ENCODE peak calls at places on chromosomes 2 and 18, in nine cellular contexts. O is astrocyte of the cerebellum; E is activated CD4-positive, alpha-beta T cell treated with anti-CD3 and anti-CD28 coated beads for 36 hours; B is ELF-1; A is NCI-H446 treated with DMSO at 0.1 percent for 48 hours; P is neural progenitor cell; T is stimulated activated naive B cell treated with anti-CD40 and anti-IgM and Interleukin-4, amounts not matched to agents 10 μg/mL and 1 μg/mL and 100 μg/mL, for 72 hours; F is T follicular helper cell; G is H9. I is an unnamed sample.
A peak's percentile ranks its signal among the peaks of the same experiment; 100 is the strongest.

GRCh38 chr2:113863166-113863565 is 26.7 kb upstream of the ACTR3 start:
- DNase-seq in O (no peak), E (no peak), B (no peak), A (no peak), P (no peak), T (no peak), F (no peak), G (no peak), I (no peak)

GRCh38 chr2:25176138-25176537 is 7.8 kb upstream of the POMC start:
- DNase-seq in O (no peak), E (no peak), B (no peak), A (no peak), P (no peak), T (no peak), F (no peak), G (no peak), I (no peak)

GRCh38 chr2:105786231-105787230 is 41.8 kb downstream of the NCK2 start:
- DNase-seq in O (no peak), E (no peak), B (no peak), A (no peak), P (no peak), T (no peak), F (no peak), G (no peak), I (no peak)

GRCh38 chr2:5803547-5803946 is 111.4 kb downstream of the SOX11 start:
- DNase-seq in O (peak; percentile 71), E (no peak), B (peak; percentile 70), A (no peak), P (peak; percentile 79), T (no peak), F (no peak), G (no peak), I (no peak)

GRCh38 chr18:22503803-22504202 is 86.1 kb upstream of the CTAGE1 start:
- DNase-seq in O (no peak), E (no peak), B (no peak), A (no peak), P (no peak), T (no peak), F (no peak), G (no peak), I (no peak)

GRCh38 chr2:231427116-231427515 is 31.6 kb downstream of the B3GNT7 start:
- DNase-seq in O (no peak), E (no peak), B (no peak), A (no peak), P (no peak), T (no peak), F (no peak), G (no peak), I (no peak)

GRCh38 chr2:111050701-111051376 is 69.9 kb upstream of the BCL2L11 start:
- DNase-seq in O (no peak), E (peak; percentile 24), B (no peak), A (no peak), P (no peak), T (no peak), F (no peak), G (no peak), I (peak; percentile 40)

GRCh38 chr2:58475756-58476155 is 234.6 kb upstream of the FANCL start:
- DNase-seq in O (no peak), E (no peak), B (no peak), A (no peak), P (no peak), T (no peak), F (no peak), G (no peak), I (no peak)

GRCh38 chr18:32802606-32803451 is 30.0 kb upstream of the KLHL14 start:
- DNase-seq in O (no peak), E (no peak), B (no peak), A (no peak), P (peak; percentile 16), T (peak; percentile 2), F (no peak), G (no peak), I (no peak)

GRCh38 chr18:75070625-75071483 is 138.1 kb downstream of the PTGR3 start:
- DNase-seq in O (peak; percentile 57), E (peak; percentile 82), B (no peak), A (no peak), P (no peak), T (peak; percentile 67), F (peak; percentile 58), G (no peak), I (peak; percentile 57)

GRCh38 chr2:107627164-107627563 is 199.5 kb upstream of the RGPD4 start:
- DNase-seq in O (no peak), E (no peak), B (no peak), A (no peak), P (no peak), T (no peak), F (no peak), G (no peak), I (no peak)

GRCh38 chr2:194672994-194673393 is 984.0 kb upstream of the SLC39A10 start:
- DNase-seq in O (no peak), E (no peak), B (no peak), A (no peak), P (no peak), T (no peak), F (no peak), G (no peak), I (no peak)

GRCh38 chr2:132911726-132912724 is 242.0 kb upstream of the LYPD1 start:
- DNase-seq in O (no peak), E (no peak), B (peak; percentile 53), A (no peak), P (peak; percentile 47), T (no peak), F (no peak), G (peak; percentile 60), I (no peak)

GRCh38 chr18:36503477-36503876 is 206.0 kb downstream of the FHOD3 start:
- DNase-seq in O (no peak), E (no peak), B (no peak), A (no peak), P (no peak), T (no peak), F (no peak), G (no peak), I (no peak)

GRCh38 chr2:228344531-228344930 is 163.0 kb upstream of the SPHKAP start:
- DNase-seq in O (no peak), E (no peak), B (no peak), A (no peak), P (no peak), T (no peak), F (no peak), G (no peak), I (no peak)

GRCh38 chr2:196759378-196759706 is 40.1 kb downstream of the GTF3C3 start:
- DNase-seq in O (no peak), E (no peak), B (no peak), A (no peak), P (no peak), T (no peak), F (no peak), G (no peak), I (no peak)

GRCh38 chr2:10868465-10869314 is 43.0 kb upstream of the KCNF1 start:
- DNase-seq in O (no peak), E (no peak), B (no peak), A (no peak), P (no peak), T (no peak), F (no peak), G (no peak), I (no peak)

GRCh38 chr2:88159955-88160415 is 10.2 kb upstream of the THNSL2 start:
- DNase-seq in O (peak; percentile 44), E (peak; percentile 67), B (peak; percentile 77), A (no peak), P (peak; percentile 86), T (peak; percentile 34), F (peak; percentile 36), G (peak; percentile 58), I (peak; percentile 57)

GRCh38 chr2:127422631-127423475 is 4.6 kb downstream of the PROC start:
- DNase-seq in O (no peak), E (peak; percentile 38), B (no peak), A (no peak), P (peak; percentile 79), T (no peak), F (no peak), G (peak; percentile 79), I (no peak)

GRCh38 chr2:116366212-116366611 is 1448.3 kb upstream of the DDX18 start:
- DNase-seq in O (no peak), E (no peak), B (no peak), A (no peak), P (no peak), T (no peak), F (no peak), G (no peak), I (no peak)

GRCh38 chr2:9811679-9812511 is 31.4 kb upstream of the TAF1B start:
- DNase-seq in O (no peak), E (no peak), B (no peak), A (no peak), P (no peak), T (no peak), F (no peak), G (no peak), I (no peak)

GRCh38 chr2:135585586-135585985 is 54.3 kb downstream of the R3HDM1 start:
- DNase-seq in O (no peak), E (no peak), B (no peak), A (no peak), P (no peak), T (no peak), F (no peak), G (no peak), I (no peak)

GRCh38 chr18:53785811-53786210 is 438.7 kb downstream of the MBD2 start:
- DNase-seq in O (no peak), E (no peak), B (no peak), A (no peak), P (no peak), T (no peak), F (no peak), G (no peak), I (no peak)

GRCh38 chr2:118127250-118127649 is 39.0 kb downstream of the INSIG2 start:
- DNase-seq in O (no peak), E (no peak), B (no peak), A (no peak), P (no peak), T (no peak), F (no peak), G (no peak), I (no peak)

GRCh38 chr2:241561811-241562210 is 3.3 kb downstream of the BOK start:
- DNase-seq in O (peak; percentile 41), E (no peak), B (peak; percentile 60), A (no peak), P (no peak), T (no peak), F (no peak), G (peak; percentile 52), I (no peak)

GRCh38 chr2:99974966-99975365 is 167.4 kb downstream of the AFF3 start:
- DNase-seq in O (no peak), E (no peak), B (no peak), A (no peak), P (no peak), T (no peak), F (no peak), G (no peak), I (no peak)

GRCh38 chr18:10242922-10243680 is 211.3 kb upstream of the APCDD1 start:
- DNase-seq in O (no peak), E (no peak), B (peak; percentile 73), A (no peak), P (peak; percentile 30), T (no peak), F (no peak), G (peak; percentile 37), I (no peak)

GRCh38 chr2:159711562-159712193 is 628 bp upstream of the MARCHF7 start:
- DNase-seq in O (no peak), E (no peak), B (no peak), A (no peak), P (no peak), T (no peak), F (peak; percentile 81), G (no peak), I (no peak)

GRCh38 chr2:213068681-213069359 is 82.6 kb downstream of the IKZF2 start:
- DNase-seq in O (no peak), E (no peak), B (peak; percentile 4), A (no peak), P (no peak), T (no peak), F (no peak), G (no peak), I (no peak)

GRCh38 chr2:137047369-137047768 is 282.0 kb downstream of the THSD7B start:
- DNase-seq in O (no peak), E (no peak), B (no peak), A (no peak), P (no peak), T (no peak), F (no peak), G (no peak), I (no peak)